ENCODE peak calls at places on chromosomes 1 and 21, in four cellular contexts. One of them, this sample, is unnamed.

GRCh38 chr1:204304067-204304466 is 55.7 kb downstream of the PLEKHA6 start:
- DNase-seq in PC-9: peak; percentile 73
- DNase-seq in Peyer's patch: no peak
- DNase-seq in tibial nerve: no peak
- DNase-seq in this sample: no peak

GRCh38 chr1:35287807-35288640 is 19.5 kb downstream of the ZMYM4 start:
- DNase-seq in tibial nerve: no peak
- DNase-seq in PC-9: peak; percentile 64
- DNase-seq in Peyer's patch: no peak
- DNase-seq in this sample: no peak

GRCh38 chr1:198858026-198858425 is 219.2 kb downstream of the PTPRC start:
- DNase-seq in Peyer's patch: no peak
- DNase-seq in tibial nerve: no peak
- DNase-seq in PC-9: no peak
- DNase-seq in this sample: no peak

GRCh38 chr1:95042286-95042685 is 30.5 kb downstream of the ALG14 start:
- DNase-seq in Peyer's patch: no peak
- DNase-seq in PC-9: no peak
- DNase-seq in tibial nerve: peak; percentile 32
- DNase-seq in this sample: no peak

GRCh38 chr1:184791199-184791935 is 36.7 kb upstream of the EDEM3 start:
- DNase-seq in PC-9: no peak
- DNase-seq in Peyer's patch: no peak
- DNase-seq in tibial nerve: no peak
- DNase-seq in this sample: no peak

GRCh38 chr1:101338714-101339430 is 102.1 kb downstream of the S1PR1 start:
- DNase-seq in PC-9: peak; percentile 38
- DNase-seq in Peyer's patch: no peak
- DNase-seq in tibial nerve: no peak
- DNase-seq in this sample: no peak

GRCh38 chr1:180680558-180681144 is 48.8 kb downstream of the XPR1 start:
- DNase-seq in tibial nerve: no peak
- DNase-seq in PC-9: no peak
- DNase-seq in Peyer's patch: no peak
- DNase-seq in this sample: no peak

GRCh38 chr1:229238674-229239415 is 32.1 kb upstream of the RAB4A start:
- DNase-seq in tibial nerve: no peak
- DNase-seq in Peyer's patch: no peak
- DNase-seq in PC-9: no peak
- DNase-seq in this sample: no peak

GRCh38 chr1:38541223-38541622 is 318.3 kb downstream of the RRAGC start:
- DNase-seq in tibial nerve: no peak
- DNase-seq in Peyer's patch: no peak
- DNase-seq in PC-9: no peak
- DNase-seq in this sample: no peak

GRCh38 chr1:114758251-114758832 is 558 bp upstream of the CSDE1 start:
- DNase-seq in tibial nerve: no peak
- DNase-seq in Peyer's patch: no peak
- DNase-seq in PC-9: peak; percentile 64
- DNase-seq in this sample: no peak
- TF ChIP-seq CTCF in tibial nerve: no peak
- TF ChIP-seq CTCF in Peyer's patch: no peak
- TF ChIP-seq CTCF in PC-9: peak; percentile 8
- TF ChIP-seq CTCF in this sample: no peak

GRCh38 chr1:81701071-81701470 is 99.7 kb upstream of the ADGRL2 start:
- DNase-seq in tibial nerve: no peak
- DNase-seq in Peyer's patch: no peak
- DNase-seq in PC-9: no peak
- DNase-seq in this sample: no peak

GRCh38 chr1:81702079-81702715 is 98.5 kb upstream of the ADGRL2 start:
- DNase-seq in Peyer's patch: no peak
- DNase-seq in PC-9: peak; percentile 44
- DNase-seq in tibial nerve: no peak
- DNase-seq in this sample: no peak

GRCh38 chr1:81703352-81703735 is 97.4 kb upstream of the ADGRL2 start:
- DNase-seq in PC-9: peak; percentile 53
- DNase-seq in Peyer's patch: no peak
- DNase-seq in tibial nerve: no peak
- DNase-seq in this sample: no peak

GRCh38 chr1:81703736-81704463 is 96.8 kb upstream of the ADGRL2 start:
- DNase-seq in PC-9: peak; percentile 92
- DNase-seq in Peyer's patch: no peak
- DNase-seq in tibial nerve: no peak
- DNase-seq in this sample: no peak

DNA sequence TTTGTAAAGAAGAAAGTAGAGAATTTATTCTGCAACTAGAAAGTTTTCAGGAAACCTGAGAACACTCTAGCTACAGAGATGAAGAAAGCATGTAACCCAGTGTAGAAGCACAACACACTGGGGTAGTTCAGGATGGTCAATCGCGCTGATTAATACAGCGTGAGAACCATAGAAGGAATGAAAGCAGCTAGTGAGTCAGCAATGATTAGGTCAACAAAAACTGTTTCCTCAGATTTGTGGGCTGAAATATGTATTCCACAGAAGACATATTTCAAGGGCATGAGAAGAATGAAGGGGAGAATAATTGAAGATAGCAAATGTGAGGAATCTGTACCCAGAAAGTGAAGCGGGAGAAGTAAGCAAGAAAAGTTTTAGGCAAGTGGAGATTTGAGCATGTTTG is 97.8 kb upstream of the ADGRL2 start:
- DNase-seq in PC-9: peak; percentile 98
- DNase-seq in tibial nerve: no peak
- DNase-seq in Peyer's patch: no peak
- DNase-seq in this sample: no peak
- H3K4me3 ChIP-seq in PC-9: peak overlapping the region; percentile 62
- H3K4me3 ChIP-seq in tibial nerve: no peak overlapping the region
- H3K4me3 ChIP-seq in Peyer's patch: no peak overlapping the region
- H3K4me3 ChIP-seq in this sample: no peak overlapping the region

GRCh38 chr21:17602874-17603273 is 9.8 kb downstream of the BTG3 start:
- DNase-seq in Peyer's patch: no peak
- DNase-seq in tibial nerve: no peak
- DNase-seq in PC-9: peak; percentile 37
- DNase-seq in this sample: no peak

GRCh38 chr21:17597680-17598079 is 15.0 kb downstream of the BTG3 start:
- DNase-seq in Peyer's patch: no peak
- DNase-seq in tibial nerve: no peak
- DNase-seq in PC-9: no peak
- DNase-seq in this sample: no peak

DNA sequence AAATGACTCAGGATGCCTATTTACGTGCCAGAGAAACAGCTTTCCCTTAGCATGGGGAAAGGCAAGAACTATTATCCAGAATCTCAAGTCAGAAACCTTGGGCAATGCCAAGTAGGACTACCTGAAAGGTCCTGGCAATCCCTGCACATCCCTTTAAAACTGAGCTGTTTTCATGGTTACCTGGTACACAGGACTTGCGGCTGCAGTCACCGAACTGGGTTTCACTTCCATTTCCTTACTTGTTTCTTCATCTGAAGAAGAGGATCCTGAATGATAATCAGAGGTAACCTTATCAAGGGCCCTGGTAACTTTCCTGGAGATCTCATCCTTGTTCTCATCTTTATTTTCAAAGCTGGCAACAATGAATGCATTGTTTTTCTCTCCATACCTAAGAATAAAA is 14.3 kb downstream of the BTG3 start:
- DNase-seq in Peyer's patch: no peak
- DNase-seq in tibial nerve: no peak
- DNase-seq in PC-9: no peak
- DNase-seq in this sample: no peak
- H3K36me3 ChIP-seq in Peyer's patch: no peaks in the 10 kb centered on the region
- H3K36me3 ChIP-seq in tibial nerve: peaks cover 79% of the 10 kb centered on the region
- H3K36me3 ChIP-seq in PC-9: peaks cover 34% of the 10 kb centered on the region
- H3K36me3 ChIP-seq in this sample: peaks cover 8% of the 10 kb centered on the region

DNA sequence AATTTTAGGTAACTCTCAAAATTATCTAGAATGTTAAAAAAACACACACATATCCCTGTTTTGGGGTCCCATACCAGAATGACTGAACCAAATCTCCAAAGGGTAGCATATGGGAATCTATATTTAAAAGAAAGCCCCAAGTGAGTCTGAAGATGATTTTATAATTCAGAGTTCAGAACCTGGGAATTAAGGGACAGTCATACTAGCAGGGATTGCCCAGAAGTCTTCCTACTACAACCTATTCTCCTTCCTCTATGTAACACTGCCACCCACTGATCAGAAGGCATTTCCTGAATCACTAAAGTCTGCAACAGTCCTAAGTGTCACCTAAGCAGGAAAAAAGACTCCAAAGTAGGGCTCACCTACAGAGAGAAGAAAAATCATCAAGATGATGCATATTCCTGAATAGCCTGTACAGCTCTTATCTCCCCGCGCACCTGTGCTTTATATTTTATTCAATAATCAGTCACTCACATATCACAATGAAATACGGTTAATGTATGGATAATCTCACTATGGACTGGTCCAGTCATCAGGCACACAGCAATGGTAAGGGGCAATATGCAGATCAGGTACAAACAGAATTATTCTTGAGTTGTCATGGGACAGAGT is 4.9 kb downstream of the RGS1 start:
- DNase-seq in PC-9: no peak
- DNase-seq in tibial nerve: peak; percentile 52
- DNase-seq in Peyer's patch: no peak
- DNase-seq in this sample: no peak
- TF ChIP-seq CTCF in PC-9: peak; percentile 53
- TF ChIP-seq CTCF in tibial nerve: peak; percentile 36
- TF ChIP-seq CTCF in Peyer's patch: no peak
- TF ChIP-seq CTCF in this sample: peak; percentile 47

GRCh38 chr1:8598783-8599182 is 218.7 kb downstream of the RERE start:
- DNase-seq in PC-9: no peak
- DNase-seq in tibial nerve: no peak
- DNase-seq in Peyer's patch: no peak
- DNase-seq in this sample: no peak

GRCh38 chr1:8599813-8600212 is 217.6 kb downstream of the RERE start:
- DNase-seq in Peyer's patch: peak; percentile 54
- DNase-seq in tibial nerve: no peak
- DNase-seq in PC-9: no peak
- DNase-seq in this sample: no peak

GRCh38 chr1:8600336-8600735 is 217.1 kb downstream of the RERE start:
- DNase-seq in Peyer's patch: no peak
- DNase-seq in PC-9: no peak
- DNase-seq in tibial nerve: no peak
- DNase-seq in this sample: no peak

GRCh38 chr1:8597455-8597854 is 220.0 kb downstream of the RERE start:
- DNase-seq in PC-9: no peak
- DNase-seq in tibial nerve: no peak
- DNase-seq in Peyer's patch: no peak
- DNase-seq in this sample: no peak

DNA sequence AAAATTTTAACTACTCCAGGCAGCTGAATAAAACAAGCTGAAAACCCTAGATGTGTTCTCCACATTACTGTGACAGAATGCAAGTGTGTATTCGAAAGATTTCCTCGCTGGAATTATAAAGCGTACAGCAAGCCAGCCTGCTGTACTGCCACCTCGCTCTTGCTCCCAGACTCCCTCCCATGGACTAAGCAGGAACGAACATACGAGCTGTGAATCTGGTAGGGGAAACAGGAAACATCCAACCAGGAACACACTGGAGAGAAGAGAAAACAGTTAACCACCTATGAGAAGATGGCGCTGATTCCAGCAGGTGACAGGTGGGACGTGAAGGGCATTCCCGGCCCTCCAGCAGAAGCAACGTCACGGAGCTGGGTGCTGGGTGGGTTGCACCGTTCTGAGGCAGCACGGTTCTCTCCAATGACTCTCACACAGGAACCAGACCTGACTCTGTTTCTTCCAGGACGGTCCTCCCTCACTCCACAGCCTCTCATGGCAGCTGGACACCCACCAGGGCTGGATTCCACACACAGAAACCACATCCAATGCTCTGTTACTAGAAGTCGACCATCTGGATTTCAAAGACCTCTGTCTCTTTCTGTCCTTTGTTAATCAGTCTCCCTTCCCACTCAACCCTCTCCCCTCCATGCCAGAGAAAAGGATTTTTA is 219.2 kb downstream of the RERE start:
- DNase-seq in Peyer's patch: no peak
- DNase-seq in tibial nerve: peak; percentile 33
- DNase-seq in PC-9: no peak
- DNase-seq in this sample: no peak
- H3K4me3 ChIP-seq in Peyer's patch: no peak overlapping the region
- H3K4me3 ChIP-seq in tibial nerve: peak overlapping the region; percentile 5
- H3K4me3 ChIP-seq in PC-9: no peak overlapping the region
- H3K4me3 ChIP-seq in this sample: no peak overlapping the region

GRCh38 chr1:160676869-160677597 is 30.2 kb upstream of the SLAMF1 start:
- DNase-seq in tibial nerve: no peak
- DNase-seq in Peyer's patch: no peak
- DNase-seq in PC-9: no peak
- DNase-seq in this sample: no peak
- H3K36me3 ChIP-seq in tibial nerve: no peaks in the 10 kb centered on the region
- H3K36me3 ChIP-seq in Peyer's patch: no peaks in the 10 kb centered on the region
- H3K36me3 ChIP-seq in PC-9: no peaks in the 10 kb centered on the region
- H3K36me3 ChIP-seq in this sample: no peaks in the 10 kb centered on the region

GRCh38 chr21:31683029-31683428 is 23.5 kb downstream of the SOD1 start:
- DNase-seq in Peyer's patch: no peak
- DNase-seq in PC-9: no peak
- DNase-seq in tibial nerve: no peak
- DNase-seq in this sample: no peak
- TF ChIP-seq CTCF in Peyer's patch: no peak
- TF ChIP-seq CTCF in PC-9: no peak
- TF ChIP-seq CTCF in tibial nerve: no peak
- TF ChIP-seq CTCF in this sample: no peak

DNA sequence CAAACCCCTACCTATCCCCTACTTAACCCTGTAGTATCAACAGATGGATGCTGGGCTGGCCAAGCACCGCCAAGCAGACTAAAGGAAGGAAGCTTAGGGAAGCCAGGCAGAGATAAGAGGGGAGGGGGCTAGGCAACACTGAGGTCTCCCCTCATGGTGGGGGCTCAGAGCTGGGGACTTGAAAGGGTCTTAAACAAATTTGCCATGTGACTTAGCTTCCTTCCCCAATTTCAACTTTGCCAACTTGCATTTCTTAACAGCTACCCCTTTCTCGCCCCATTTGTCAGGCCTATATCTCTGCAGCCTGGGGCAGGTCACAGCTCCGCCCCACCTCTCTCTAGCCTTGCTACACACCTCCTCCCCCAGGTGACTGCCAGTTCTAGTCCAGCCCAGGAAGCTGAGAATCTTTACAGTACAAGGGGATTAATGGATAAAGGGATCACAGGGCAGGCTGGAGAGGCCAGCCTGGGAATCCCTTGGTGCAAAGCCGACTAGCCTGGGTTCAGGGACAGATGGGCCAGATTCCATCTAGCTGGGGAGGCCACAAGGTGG is 3.4 kb downstream of the KIF21B start:
- DNase-seq in tibial nerve: no peak
- DNase-seq in Peyer's patch: no peak
- DNase-seq in PC-9: peak; percentile 30
- DNase-seq in this sample: no peak
- H3K4me3 ChIP-seq in tibial nerve: no peak overlapping the region
- H3K4me3 ChIP-seq in Peyer's patch: no peak overlapping the region
- H3K4me3 ChIP-seq in PC-9: no peak overlapping the region
- H3K4me3 ChIP-seq in this sample: no peak overlapping the region